ENCODE peak calls at places on chromosomes 11 and 22, in ten cellular contexts. Y is IMR-90, U is lower leg skin, G is HFFc6, R is Peyer's patch, F is psoas muscle, I is B cell, Q is fibroblast of the aortic adventitia, A is type B pancreatic cell, X is pancreas. T is an unnamed sample.

GRCh38 chr11:128315933-128316332 is 271.4 kb downstream of the ETS1 start:
- DNase-seq in G (no peak), I (no peak), R (no peak), Q (no peak), Y (no peak), A (no peak), U (no peak), X (no peak), F (no peak), T (no peak)

GRCh38 chr11:110524227-110524626 is 94.5 kb downstream of the FDX1 start:
- DNase-seq in R (no peak), Y (peak), G (peak), F (no peak), A (no peak), I (no peak), X (no peak), Q (peak), U (no peak), T (no peak)

GRCh38 chr11:47714554-47715081 is 551 bp downstream of the AGBL2 start:
- DNase-seq in Q (peak), Y (no peak), G (no peak), A (no peak), I (no peak), U (peak), X (peak), R (peak), F (no peak), T (no peak)

GRCh38 chr11:114774599-114775365 is 96.5 kb downstream of the NXPE2 start:
- DNase-seq in A (peak), X (no peak), R (no peak), Q (no peak), U (no peak), G (no peak), F (peak), I (no peak), Y (peak), T (peak)

GRCh38 chr22:35900483-35901168 is 128.0 kb downstream of the RBFOX2 start:
- DNase-seq in Y (peak), I (no peak), Q (peak), U (no peak), X (no peak), R (no peak), A (no peak), G (peak), F (no peak), T (no peak)

GRCh38 chr11:7524831-7525230 is 11.0 kb downstream of the PPFIBP2 start:
- DNase-seq in F (no peak), Q (no peak), Y (no peak), X (no peak), I (no peak), U (no peak), G (no peak), R (peak), A (no peak), T (no peak)

GRCh38 chr11:64094463-64095223 is 58.9 kb downstream of the FLRT1 start:
- DNase-seq in I (no peak), Y (peak), G (peak), Q (peak), A (no peak), X (no peak), F (peak), R (no peak), U (no peak), T (no peak)

GRCh38 chr11:114343020-114343419 is 46.8 kb downstream of the NNMT start:
- DNase-seq in Q (no peak), I (no peak), A (no peak), F (no peak), R (no peak), Y (no peak), G (no peak), U (no peak), X (no peak), T (no peak)

GRCh38 chr22:38062782-38063181 is 5.6 kb downstream of the PICK1 start:
- DNase-seq in G (no peak), Y (no peak), I (no peak), Q (no peak), X (no peak), A (no peak), U (no peak), F (peak), R (peak), T (no peak)

GRCh38 chr22:38051900-38052862 is 5.0 kb upstream of the PICK1 start:
- DNase-seq in Q (peak), X (peak), A (peak), I (peak), Y (peak), U (peak), R (peak), F (peak), G (peak), T (peak)

GRCh38 chr22:38051261-38051660 is 5.9 kb upstream of the PICK1 start:
- DNase-seq in R (no peak), I (no peak), Q (no peak), U (no peak), A (no peak), F (no peak), Y (no peak), X (no peak), G (no peak), T (no peak)

DNA sequence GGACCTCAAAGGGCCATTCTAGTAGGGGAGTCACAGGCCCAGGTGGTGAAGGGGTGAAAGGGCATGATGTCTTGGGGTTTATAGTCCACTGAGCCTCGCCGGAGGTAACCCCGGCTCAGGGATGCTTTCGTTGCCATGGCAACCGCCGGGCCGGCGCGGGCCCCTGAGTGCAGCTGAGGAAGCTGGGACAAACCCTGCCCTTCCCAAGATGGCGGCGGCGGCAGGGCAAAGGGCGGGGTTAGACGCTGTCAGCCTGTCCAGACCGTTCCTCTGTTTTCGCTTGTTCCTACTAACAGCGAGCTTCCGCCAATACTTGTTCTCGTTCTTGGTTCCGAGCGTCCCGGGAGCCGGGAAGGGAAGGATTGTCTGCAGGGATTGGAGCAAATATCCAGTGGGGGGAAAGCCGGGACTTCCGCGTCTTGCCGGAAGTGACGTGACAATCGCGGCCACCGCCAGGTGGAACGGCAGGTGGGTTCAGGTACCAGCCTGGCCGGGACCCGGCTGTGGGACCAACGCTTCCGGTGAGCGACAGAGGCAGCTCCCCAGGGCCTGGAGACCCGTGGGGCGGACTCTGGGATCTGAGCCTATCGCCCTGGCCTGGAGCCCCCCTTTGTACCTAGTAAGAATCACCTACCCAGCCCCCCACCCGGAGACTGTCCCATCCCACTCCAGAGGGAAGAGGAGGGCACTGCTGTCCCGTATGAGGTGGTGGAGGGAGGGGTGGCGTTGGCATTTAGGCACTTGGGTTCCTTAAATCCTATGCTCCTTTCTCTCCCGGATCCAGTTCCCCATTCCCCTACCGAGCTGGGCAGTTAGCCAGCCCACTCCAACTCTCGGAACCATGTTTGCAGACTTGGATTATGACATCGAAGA is at the start of gene PICK1:
- DNase-seq in A (peak), U (peak), X (peak), I (peak), F (peak), R (peak), Y (peak), Q (peak), G (peak), T (peak)
- TF ChIP-seq CTCF in A (no peak), U (peak), X (no peak), I (no peak), F (no peak), R (no peak), Y (no peak), Q (no peak), G (no peak), T (no peak)

GRCh38 chr11:100574894-100575769 is 112.0 kb upstream of the ARHGAP42 start:
- DNase-seq in R (no peak), Y (peak), F (no peak), U (no peak), Q (peak), X (no peak), I (no peak), A (no peak), G (peak), T (no peak)
- TF ChIP-seq CTCF in R (no peak), Y (peak), F (peak), U (no peak), Q (peak), X (no peak), I (no peak), A (peak), G (peak), T (no peak)

GRCh38 chr11:116535954-116536353 is 236.8 kb downstream of the BUD13 start:
- DNase-seq in U (peak), X (no peak), Q (no peak), G (no peak), R (no peak), F (no peak), I (no peak), Y (no peak), A (no peak), T (no peak)
- TF ChIP-seq CTCF in U (no peak), X (no peak), Q (no peak), G (no peak), R (no peak), F (no peak), I (no peak), Y (no peak), A (no peak), T (no peak)

GRCh38 chr22:37635157-37635556 is 4.3 kb upstream of the SH3BP1 start:
- DNase-seq in R (no peak), F (no peak), Y (no peak), Q (no peak), G (no peak), A (no peak), I (no peak), U (no peak), X (no peak), T (no peak)

GRCh38 chr22:37633082-37633692 is 6.3 kb upstream of the SH3BP1 start:
- DNase-seq in I (peak), Y (no peak), G (no peak), F (no peak), A (no peak), U (no peak), R (peak), X (no peak), Q (no peak), T (no peak)

GRCh38 chr22:37634505-37635002 is 4.9 kb upstream of the SH3BP1 start:
- DNase-seq in G (no peak), Q (peak), Y (no peak), A (no peak), X (no peak), I (no peak), R (no peak), U (no peak), F (no peak), T (no peak)

GRCh38 chr22:37632174-37633081 is 7.0 kb upstream of the SH3BP1 start:
- DNase-seq in I (no peak), F (no peak), G (no peak), X (no peak), U (no peak), A (no peak), Y (no peak), R (no peak), Q (no peak), T (no peak)

DNA sequence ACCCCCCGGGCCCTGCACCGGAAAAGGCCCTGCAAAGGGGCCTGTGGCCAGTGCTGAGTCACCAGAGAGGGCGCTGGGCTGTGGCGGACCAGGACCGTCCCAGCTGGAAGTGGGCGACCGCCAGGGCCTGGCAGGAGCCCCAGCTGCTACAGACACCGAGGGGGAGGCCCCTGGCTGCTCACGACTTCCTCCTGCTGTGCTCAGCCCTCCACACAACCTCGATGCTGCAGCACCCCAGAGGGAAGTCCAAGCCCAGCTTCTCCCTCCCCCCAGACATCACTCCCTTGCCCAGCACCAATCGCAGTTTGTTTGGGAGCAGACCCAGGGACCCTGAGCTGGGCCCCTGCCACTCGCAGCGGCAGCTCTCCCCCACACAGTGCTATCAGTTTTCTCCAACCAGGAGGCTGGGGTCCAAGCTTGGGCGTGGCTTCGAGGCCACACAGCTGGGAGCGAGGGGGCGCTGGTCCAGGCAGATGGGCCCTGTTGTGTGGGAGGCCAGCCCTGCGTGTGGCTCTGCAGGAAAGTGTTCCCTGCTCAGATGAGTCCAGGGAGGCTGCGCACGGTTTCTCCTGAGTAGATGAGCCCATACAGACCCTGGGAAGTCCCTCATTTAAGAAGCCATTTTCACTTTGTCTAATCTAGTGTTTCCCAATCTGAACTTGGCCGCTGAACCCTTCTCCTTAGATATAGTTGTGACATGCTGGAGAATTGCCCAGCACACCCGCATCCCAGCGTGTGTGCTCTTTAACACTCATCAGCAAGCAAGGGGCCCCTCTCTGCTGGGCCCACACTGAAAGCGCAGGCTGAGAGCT is 5.6 kb upstream of the SH3BP1 start:
- DNase-seq in Y (peak), G (peak), I (peak), A (peak), F (peak), X (peak), U (peak), R (peak), Q (peak), T (no peak)
- TF ChIP-seq CTCF in Y (peak), G (peak), I (peak), A (peak), F (no peak), X (no peak), U (no peak), R (no peak), Q (peak), T (no peak)

GRCh38 chr11:100816823-100817222 is 129.7 kb downstream of the ARHGAP42 start:
- DNase-seq in A (no peak), Y (peak), G (no peak), Q (peak), U (no peak), I (no peak), X (no peak), R (no peak), F (no peak), T (no peak)

GRCh38 chr11:100821198-100821597 is 134.1 kb downstream of the ARHGAP42 start:
- DNase-seq in I (no peak), A (no peak), X (no peak), F (no peak), G (no peak), R (no peak), U (no peak), Y (no peak), Q (no peak), T (no peak)

GRCh38 chr11:100815787-100816330 is 128.8 kb downstream of the ARHGAP42 start:
- DNase-seq in Q (no peak), R (no peak), F (no peak), X (no peak), Y (no peak), I (no peak), G (no peak), A (no peak), U (no peak), T (no peak)

GRCh38 chr11:100812517-100812916 is 125.4 kb downstream of the ARHGAP42 start:
- DNase-seq in I (no peak), G (no peak), R (no peak), U (no peak), Y (no peak), Q (no peak), X (no peak), F (no peak), A (no peak), T (no peak)

DNA sequence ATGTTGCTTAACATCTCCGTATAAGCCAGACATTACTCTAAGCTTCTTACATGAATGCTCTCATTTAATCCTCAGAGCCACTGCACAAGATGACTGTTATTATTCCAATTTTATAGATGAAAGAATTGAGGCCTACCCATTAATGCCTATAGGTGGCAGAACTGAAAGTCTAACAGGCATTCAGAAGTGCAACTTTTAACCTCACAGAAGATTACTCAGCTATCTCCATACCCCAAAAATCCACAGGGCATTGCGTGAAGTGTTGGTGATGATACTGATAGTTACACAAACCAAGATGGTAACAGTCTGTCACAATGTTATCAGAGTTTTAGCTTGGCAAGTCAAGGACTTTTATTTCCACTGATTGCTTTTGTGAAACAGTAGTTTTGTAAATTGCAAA is 130.5 kb downstream of the ARHGAP42 start:
- DNase-seq in G (no peak), R (no peak), A (no peak), X (no peak), Y (no peak), I (no peak), Q (no peak), U (no peak), F (no peak), T (no peak)
- TF ChIP-seq CTCF in G (peak), R (no peak), A (peak), X (no peak), Y (no peak), I (no peak), Q (no peak), U (no peak), F (no peak), T (no peak)